ENCODE peak calls at places on chromosomes 12 and 14, in ten cellular contexts. C is adrenal gland; L is lower lobe of right lung; Z is CD8-positive, alpha-beta memory T cell; N is heart right ventricle; Y is CD8-positive, alpha-beta T cell; S is left ventricle myocardium inferior; R is cardiac muscle cell; H is sigmoid colon; U is tibial artery. P is an unnamed sample. For H3K4me1, the result is how much of the 10 kb centered on the place peaks cover.

GRCh38 chr12:4555804-4556203 is 6.2 kb upstream of the DYRK4 start:
- DNase-seq in N (no peak), U (no peak), L (no peak), R (peak), Y (no peak), C (no peak), H (no peak), S (no peak), Z (no peak), P (no peak)

GRCh38 chr14:55107766-55108554 is 21.1 kb upstream of the LGALS3 start:
- DNase-seq in Z (no peak), C (peak), U (peak), L (peak), N (peak), H (peak), Y (no peak), S (peak), R (peak), P (peak)

GRCh38 chr12:41531147-41531829 is 343.2 kb downstream of the PDZRN4 start:
- DNase-seq in R (peak), C (no peak), S (peak), H (peak), Y (no peak), L (no peak), U (peak), Z (no peak), N (peak), P (peak)

GRCh38 chr14:78606111-78606510 is 435.9 kb downstream of the NRXN3 start:
- DNase-seq in U (no peak), R (peak), Z (no peak), H (no peak), C (no peak), L (no peak), Y (no peak), N (no peak), S (no peak), P (no peak)

GRCh38 chr12:46197876-46198275 is 71.0 kb downstream of the SLC38A1 start:
- DNase-seq in L (no peak), Y (no peak), Z (no peak), U (no peak), S (no peak), R (no peak), H (no peak), C (no peak), N (no peak), P (no peak)

GRCh38 chr14:94005324-94005723 is 8.2 kb downstream of the CCDC197 start:
- DNase-seq in U (no peak), R (no peak), H (no peak), L (no peak), C (no peak), Z (no peak), S (no peak), N (no peak), Y (no peak), P (no peak)

GRCh38 chr14:91890291-91890749 is 23.0 kb upstream of the TC2N start:
- DNase-seq in Y (no peak), H (peak), S (no peak), N (no peak), C (no peak), R (peak), L (no peak), Z (peak), U (no peak), P (peak)

GRCh38 chr14:100804138-100804537 is 21.8 kb upstream of the MEG3 start:
- DNase-seq in N (no peak), L (no peak), H (no peak), Z (no peak), U (no peak), Y (no peak), S (no peak), R (no peak), C (no peak), P (no peak)

GRCh38 chr12:30989754-30990153 is 63.2 kb downstream of the TSPAN11 start:
- DNase-seq in S (peak), N (peak), H (no peak), Y (no peak), R (no peak), Z (no peak), U (no peak), L (no peak), C (no peak), P (peak)

GRCh38 chr12:132502149-132502881 is 12.4 kb downstream of the FBRSL1 start:
- DNase-seq in C (peak), L (no peak), N (no peak), R (no peak), S (no peak), H (no peak), Y (no peak), U (no peak), Z (no peak), P (no peak)

GRCh38 chr12:107231269-107231668 is 137.9 kb upstream of the CRY1 start:
- DNase-seq in S (no peak), Z (no peak), L (no peak), R (no peak), U (no peak), C (no peak), Y (no peak), H (no peak), N (no peak), P (no peak)

GRCh38 chr12:57846577-57847319 is at the start of gene CTDSP2:
- DNase-seq in Y (peak), Z (peak), N (peak), L (peak), R (peak), H (peak), S (peak), C (peak), U (peak), P (peak)

GRCh38 chr14:23183479-23183878 is at the start of gene SLC7A8:
- DNase-seq in L (peak), Z (peak), Y (no peak), N (peak), S (peak), R (no peak), H (peak), C (peak), U (peak), P (peak)

GRCh38 chr14:93317836-93318807 is 14.7 kb downstream of the BTBD7 start:
- DNase-seq in H (no peak), L (no peak), C (no peak), U (no peak), S (no peak), R (peak), Z (no peak), N (no peak), Y (no peak), P (no peak)

GRCh38 chr14:64715146-64715627 is 11.0 kb downstream of the PLEKHG3 start:
- DNase-seq in N (no peak), S (no peak), Z (no peak), H (peak), R (no peak), U (peak), C (no peak), L (no peak), Y (no peak), P (no peak)

GRCh38 chr14:64713677-64714076 is 9.5 kb downstream of the PLEKHG3 start:
- DNase-seq in Y (no peak), C (no peak), S (no peak), Z (no peak), N (no peak), H (no peak), U (no peak), L (no peak), R (no peak), P (no peak)

GRCh38 chr14:64717870-64718269 is 13.6 kb downstream of the PLEKHG3 start:
- DNase-seq in L (no peak), U (peak), C (no peak), Z (no peak), S (no peak), H (peak), R (no peak), N (no peak), Y (no peak), P (peak)

GRCh38 chr14:64714432-64715025 is 10.3 kb downstream of the PLEKHG3 start:
- DNase-seq in L (no peak), Z (no peak), R (no peak), C (no peak), U (peak), H (no peak), S (no peak), N (no peak), Y (no peak), P (no peak)

GRCh38 chr14:64715628-64716412 is 11.6 kb downstream of the PLEKHG3 start:
- DNase-seq in L (no peak), R (no peak), U (peak), C (no peak), N (no peak), H (peak), Z (no peak), Y (no peak), S (no peak), P (no peak)
- H3K27ac ChIP-seq in L (peak), R (no peak), U (peak), C (no peak), N (peak), H (peak), Z (no peak), Y (no peak), S (peak), P (peak)

DNA sequence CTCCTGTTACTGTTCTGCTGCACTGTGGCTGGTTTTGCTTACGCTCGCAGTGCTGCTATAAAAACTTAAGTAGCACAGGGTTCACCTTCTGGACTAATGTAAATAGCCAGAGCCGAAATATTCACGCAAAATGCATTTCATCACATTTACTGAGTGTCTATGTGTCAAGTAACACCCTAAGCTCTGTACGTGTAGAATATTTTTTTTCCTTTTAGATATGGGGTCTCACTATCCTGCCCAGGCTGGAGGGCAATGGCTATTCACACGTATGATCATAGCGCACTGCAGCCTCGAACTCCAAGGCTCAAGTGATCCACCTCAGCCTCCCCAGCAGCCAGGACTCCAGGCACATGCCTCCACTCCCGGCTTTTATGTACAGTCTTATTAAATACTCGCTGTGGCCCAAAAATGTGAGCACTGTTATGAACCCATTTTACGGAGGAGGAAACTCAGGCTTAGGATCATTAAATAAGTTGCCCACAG is 60.8 kb upstream of the RIMBP2 start:
- DNase-seq in R (no peak), N (no peak), L (no peak), U (no peak), Z (no peak), H (no peak), S (no peak), C (no peak), Y (no peak), P (no peak)
- H3K4me3 ChIP-seq in R (no peak), N (no peak), L (no peak), U (peak), Z (peak), H (no peak), S (peak), C (no peak), Y (peak), P (no peak)

GRCh38 chr12:108849653-108850052 is 7.7 kb downstream of the SSH1 start:
- DNase-seq in H (no peak), U (no peak), N (peak), C (no peak), Z (no peak), R (peak), S (peak), L (no peak), Y (no peak), P (no peak)
- H3K4me1 ChIP-seq in H (under half), U (under half), N (half or more), C (under half), Z (under half), R (under half), S (half or more), L (half or more), Y (under half), P (under half)

GRCh38 chr12:105402366-105402765 is 71.9 kb downstream of the C12orf75 start:
- DNase-seq in L (no peak), U (no peak), H (no peak), R (no peak), Z (no peak), Y (no peak), N (no peak), C (no peak), S (no peak), P (no peak)

GRCh38 chr12:105399428-105400081 is 69.1 kb downstream of the C12orf75 start:
- DNase-seq in S (no peak), Z (no peak), N (no peak), U (no peak), R (no peak), Y (no peak), H (no peak), C (no peak), L (no peak), P (no peak)

GRCh38 chr12:105403095-105403494 is 72.6 kb downstream of the C12orf75 start:
- DNase-seq in L (no peak), R (no peak), S (no peak), H (no peak), Z (no peak), Y (no peak), C (no peak), U (no peak), N (no peak), P (no peak)

GRCh38 chr12:105400227-105400626 is 69.7 kb downstream of the C12orf75 start:
- DNase-seq in L (no peak), Z (no peak), U (no peak), H (no peak), Y (no peak), C (no peak), N (no peak), R (no peak), S (no peak), P (no peak)

GRCh38 chr12:105401198-105401597 is 70.7 kb downstream of the C12orf75 start:
- DNase-seq in S (no peak), R (no peak), N (no peak), C (no peak), Y (no peak), U (no peak), L (no peak), Z (no peak), H (no peak), P (no peak)
- H3K27ac ChIP-seq in S (no peak), R (no peak), N (no peak), C (no peak), Y (no peak), U (no peak), L (no peak), Z (no peak), H (no peak), P (no peak)

DNA sequence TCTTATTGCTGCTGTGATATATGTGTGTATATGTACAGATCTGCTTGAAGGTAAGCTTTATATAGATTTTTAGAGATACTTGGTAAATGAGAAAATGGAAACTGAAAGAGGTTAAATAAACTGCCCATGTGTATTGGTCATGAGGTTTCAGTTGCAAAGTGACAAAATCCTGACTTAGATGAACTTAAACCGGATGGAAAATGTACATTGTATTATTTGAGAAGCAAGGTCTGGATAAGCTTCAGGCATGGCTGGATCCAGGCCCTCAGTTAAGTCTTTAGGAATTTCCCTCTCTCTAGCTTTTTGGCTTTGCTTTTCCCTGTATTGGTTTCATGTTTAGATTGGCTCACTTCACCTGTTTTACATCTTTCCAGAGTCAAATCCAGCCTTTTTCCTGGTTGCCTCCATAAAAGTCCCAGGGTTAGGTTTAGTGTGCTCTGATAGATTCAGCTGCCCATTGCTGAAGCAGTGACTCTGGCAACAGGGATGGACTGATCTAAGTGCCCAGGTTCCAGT is 21.0 kb upstream of the MAP1LC3B2 start:
- DNase-seq in C (no peak), S (no peak), U (no peak), Y (no peak), L (no peak), Z (no peak), R (no peak), H (no peak), N (no peak), P (no peak)
- H3K4me3 ChIP-seq in C (no peak), S (no peak), U (no peak), Y (no peak), L (no peak), Z (no peak), R (no peak), H (no peak), N (no peak), P (no peak)

GRCh38 chr12:54356228-54356627 is 8.1 kb downstream of the GPR84 start:
- DNase-seq in Z (no peak), S (no peak), U (no peak), R (no peak), N (no peak), C (no peak), H (no peak), Y (no peak), L (no peak), P (no peak)

GRCh38 chr12:54352022-54352531 is 12.2 kb downstream of the GPR84 start:
- DNase-seq in R (peak), L (peak), S (peak), Y (no peak), Z (peak), U (peak), H (peak), N (peak), C (peak), P (no peak)

GRCh38 chr12:54355104-54355815 is 9.0 kb downstream of the GPR84 start:
- DNase-seq in H (no peak), U (no peak), L (no peak), S (no peak), Z (no peak), R (no peak), N (no peak), Y (no peak), C (no peak), P (no peak)

GRCh38 chr12:54350743-54351142 is 13.5 kb downstream of the GPR84 start:
- DNase-seq in S (no peak), Y (no peak), H (no peak), Z (no peak), C (no peak), R (peak), L (no peak), U (no peak), N (no peak), P (no peak)

DNA sequence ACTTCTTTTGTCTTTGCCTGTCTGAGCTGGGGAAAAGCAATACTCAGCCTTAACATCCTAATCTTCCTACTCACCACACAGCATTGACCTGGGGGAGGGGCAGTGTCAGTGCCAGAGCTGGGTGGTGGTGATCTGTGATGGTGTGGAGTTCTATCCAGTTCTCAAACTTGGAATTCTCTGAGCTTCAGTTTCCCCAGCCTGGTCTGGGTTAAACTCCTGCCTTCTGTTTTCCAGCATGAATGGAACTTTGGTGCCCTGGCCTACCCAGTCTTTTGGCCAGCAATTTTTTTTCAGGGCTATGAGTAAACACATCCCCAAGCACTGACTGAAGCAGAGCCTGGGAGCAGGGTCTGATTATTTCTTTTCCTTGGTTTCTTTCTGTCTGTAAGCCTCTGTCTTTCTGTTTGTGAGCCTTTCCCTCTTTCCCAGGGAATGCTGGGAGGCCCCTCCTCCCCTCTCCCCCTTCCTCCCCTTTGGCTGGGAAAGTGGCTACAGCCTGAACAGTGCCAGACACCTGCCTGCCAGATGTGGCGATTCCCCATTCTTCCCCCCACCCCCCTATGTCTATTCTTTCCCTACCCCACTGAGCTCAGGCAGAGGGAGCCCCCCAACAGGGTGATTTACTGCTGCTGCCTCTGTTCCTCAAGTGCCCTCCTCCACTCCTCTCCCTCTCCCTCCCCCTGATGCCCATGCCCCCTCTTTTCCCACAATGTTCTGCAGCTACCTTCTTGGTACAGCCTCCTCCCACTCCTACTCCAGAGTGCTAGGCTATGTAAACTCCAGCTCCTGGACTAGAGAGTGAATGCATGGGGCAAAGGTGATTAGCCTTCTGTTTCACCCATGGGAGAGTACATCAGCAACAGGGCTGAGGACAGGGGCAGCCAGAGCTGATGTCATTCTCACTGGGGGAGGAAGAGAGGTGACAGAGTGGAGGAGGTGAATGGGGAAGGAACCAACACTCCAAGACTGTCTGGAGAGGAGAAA is 11.1 kb downstream of the GPR84 start:
- DNase-seq in S (no peak), Y (no peak), H (peak), L (no peak), C (no peak), R (peak), U (no peak), N (no peak), Z (no peak), P (no peak)
- H3K4me1 ChIP-seq in S (under half), Y (under half), H (under half), L (under half), C (under half), R (half or more), U (under half), N (under half), Z (under half), P (under half)

P was measured in right cardiac atrium.